ENCODE peak calls at places on chromosomes 13 and 19, in nine cellular contexts. I, D, U, L, E, Y, O, Q and N are unnamed samples.

GRCh38 chr13:113187263-113187669 is 21.2 kb downstream of the PCID2 start:
- DNase-seq in L (peak; percentile 20), O (no peak), Q (peak; percentile 64), Y (peak; percentile 82), E (peak; percentile 99), I (peak; percentile 43), U (no peak), D (peak; percentile 73), N (peak; percentile 92)

GRCh38 chr19:42201489-42202289 is 15.8 kb downstream of the DEDD2 start:
- DNase-seq in O (no peak), L (no peak), Q (no peak), D (no peak), E (no peak), U (peak; percentile 79), I (no peak), Y (peak; percentile 35), N (no peak)

GRCh38 chr13:40792284-40793051 is 3.1 kb downstream of the SLC25A15 start:
- DNase-seq in Q (no peak), E (no peak), U (no peak), I (no peak), L (no peak), D (no peak), Y (no peak), O (no peak), N (no peak)

GRCh38 chr19:54574527-54575056 is 1.0 kb downstream of the LILRA2 start:
- DNase-seq in U (no peak), L (no peak), O (no peak), Y (no peak), E (no peak), I (no peak), Q (no peak), D (no peak), N (no peak)

GRCh38 chr19:17391371-17392151 is 2.4 kb downstream of the CCDC194 start:
- DNase-seq in O (no peak), Y (no peak), Q (peak; percentile 44), I (no peak), U (no peak), D (no peak), E (no peak), L (no peak), N (no peak)

GRCh38 chr13:42305503-42305902 is 33.6 kb downstream of the AKAP11 start:
- DNase-seq in E (no peak), I (no peak), D (no peak), O (no peak), U (no peak), Q (no peak), Y (no peak), L (no peak), N (no peak)

GRCh38 chr19:14511245-14511625 is 7.0 kb downstream of the DNAJB1 start:
- DNase-seq in Q (no peak), D (no peak), E (no peak), Y (no peak), O (no peak), U (no peak), I (no peak), L (no peak), N (no peak)

GRCh38 chr19:1261863-1262686 is 7.1 kb upstream of the CIRBP start:
- DNase-seq in Y (no peak), D (peak; percentile 82), O (no peak), I (no peak), L (peak; percentile 58), E (peak; percentile 59), Q (no peak), U (no peak), N (no peak)

GRCh38 chr13:102651392-102651791 is 43.5 kb downstream of the METTL21C start:
- DNase-seq in U (no peak), D (no peak), L (no peak), O (no peak), Y (no peak), I (no peak), E (peak; percentile 46), Q (no peak), N (no peak)

GRCh38 chr19:18153555-18154134 is 682 bp downstream of the PIK3R2 start:
- DNase-seq in E (no peak), O (peak; percentile 49), U (no peak), Q (peak; percentile 69), L (peak; percentile 46), Y (peak; percentile 21), I (no peak), D (peak; percentile 75), N (no peak)

GRCh38 chr19:57576661-57577060 is 2.0 kb downstream of the ZNF416 start:
- DNase-seq in Q (no peak), U (no peak), O (no peak), Y (no peak), I (no peak), D (no peak), L (no peak), E (no peak), N (no peak)

GRCh38 chr19:46955114-46955812 is 64.4 kb upstream of the NPAS1 start:
- DNase-seq in L (no peak), Y (peak; percentile 8), O (no peak), U (no peak), I (no peak), D (no peak), Q (peak; percentile 38), E (no peak), N (no peak)

GRCh38 chr19:18292810-18293641 is 11.6 kb upstream of the JUND start:
- DNase-seq in I (no peak), E (peak; percentile 85), D (peak; percentile 95), Q (peak; percentile 81), U (peak; percentile 71), Y (peak; percentile 62), L (peak; percentile 94), O (peak; percentile 87), N (no peak)